ENCODE peak calls at places on chromosome 7, in nine cellular contexts. One of them, this sample, is unnamed. For H3K4me1, the result is how much of the 10 kb centered on the place peaks cover.

GRCh38 chr7:82592416-82592815 is 148.8 kb upstream of the CACNA2D1 start:
- DNase-seq in transverse colon: no peak
- DNase-seq in suprapubic skin: no peak
- DNase-seq in H1: no peak
- DNase-seq in A549: no peak
- DNase-seq in upper lobe of left lung: no peak
- DNase-seq in K562: no peak
- DNase-seq in sigmoid colon: no peak
- DNase-seq in esophagus muscularis mucosa: no peak
- DNase-seq in this sample: no peak

GRCh38 chr7:149868638-149869290 is 5.0 kb upstream of the ATP6V0E2 start:
- DNase-seq in transverse colon: no peak
- DNase-seq in suprapubic skin: no peak
- DNase-seq in H1: no peak
- DNase-seq in A549: no peak
- DNase-seq in upper lobe of left lung: no peak
- DNase-seq in K562: no peak
- DNase-seq in sigmoid colon: no peak
- DNase-seq in esophagus muscularis mucosa: no peak
- DNase-seq in this sample: no peak

GRCh38 chr7:5452470-5452899 is 28.9 kb upstream of the TNRC18 start:
- DNase-seq in transverse colon: no peak
- DNase-seq in suprapubic skin: no peak
- DNase-seq in H1: no peak
- DNase-seq in A549: no peak
- DNase-seq in upper lobe of left lung: peak
- DNase-seq in K562: peak
- DNase-seq in sigmoid colon: no peak
- DNase-seq in esophagus muscularis mucosa: no peak
- DNase-seq in this sample: no peak

GRCh38 chr7:24576171-24577052 is 3.2 kb downstream of the PALS2 start:
- DNase-seq in transverse colon: no peak
- DNase-seq in suprapubic skin: no peak
- DNase-seq in H1: no peak
- DNase-seq in A549: peak
- DNase-seq in upper lobe of left lung: no peak
- DNase-seq in K562: peak
- DNase-seq in sigmoid colon: no peak
- DNase-seq in esophagus muscularis mucosa: no peak
- DNase-seq in this sample: no peak

GRCh38 chr7:99693427-99694200 is 13.8 kb upstream of the CYP3A5 start:
- DNase-seq in transverse colon: peak
- DNase-seq in suprapubic skin: no peak
- DNase-seq in H1: peak
- DNase-seq in A549: peak
- DNase-seq in upper lobe of left lung: peak
- DNase-seq in K562: peak
- DNase-seq in sigmoid colon: no peak
- DNase-seq in esophagus muscularis mucosa: no peak
- DNase-seq in this sample: no peak

GRCh38 chr7:75667938-75668337 is 70.8 kb downstream of the HIP1 start:
- DNase-seq in transverse colon: no peak
- DNase-seq in suprapubic skin: no peak
- DNase-seq in H1: no peak
- DNase-seq in A549: no peak
- DNase-seq in upper lobe of left lung: no peak
- DNase-seq in K562: no peak
- DNase-seq in sigmoid colon: no peak
- DNase-seq in esophagus muscularis mucosa: no peak
- DNase-seq in this sample: no peak

GRCh38 chr7:64747802-64748201 is 46.4 kb upstream of the ZNF138 start:
- DNase-seq in transverse colon: no peak
- DNase-seq in suprapubic skin: no peak
- DNase-seq in H1: no peak
- DNase-seq in A549: no peak
- DNase-seq in upper lobe of left lung: no peak
- DNase-seq in K562: no peak
- DNase-seq in sigmoid colon: no peak
- DNase-seq in esophagus muscularis mucosa: no peak
- DNase-seq in this sample: no peak

GRCh38 chr7:84022686-84023308 is 171.8 kb downstream of the SEMA3A start:
- DNase-seq in transverse colon: peak
- DNase-seq in suprapubic skin: no peak
- DNase-seq in H1: no peak
- DNase-seq in A549: peak
- DNase-seq in upper lobe of left lung: no peak
- DNase-seq in K562: no peak
- DNase-seq in sigmoid colon: no peak
- DNase-seq in esophagus muscularis mucosa: no peak
- DNase-seq in this sample: no peak

GRCh38 chr7:107938448-107939250 is 47.7 kb downstream of the DLD start:
- DNase-seq in transverse colon: no peak
- DNase-seq in suprapubic skin: no peak
- DNase-seq in H1: no peak
- DNase-seq in A549: no peak
- DNase-seq in upper lobe of left lung: no peak
- DNase-seq in K562: no peak
- DNase-seq in sigmoid colon: peak
- DNase-seq in esophagus muscularis mucosa: no peak
- DNase-seq in this sample: peak

GRCh38 chr7:114949227-114949626 is 27.3 kb downstream of the MDFIC start:
- DNase-seq in transverse colon: no peak
- DNase-seq in suprapubic skin: no peak
- DNase-seq in H1: no peak
- DNase-seq in A549: no peak
- DNase-seq in upper lobe of left lung: no peak
- DNase-seq in K562: no peak
- DNase-seq in sigmoid colon: no peak
- DNase-seq in esophagus muscularis mucosa: no peak
- DNase-seq in this sample: no peak

GRCh38 chr7:114957434-114957833 is 35.5 kb downstream of the MDFIC start:
- DNase-seq in transverse colon: no peak
- DNase-seq in suprapubic skin: no peak
- DNase-seq in H1: no peak
- DNase-seq in A549: no peak
- DNase-seq in upper lobe of left lung: no peak
- DNase-seq in K562: no peak
- DNase-seq in sigmoid colon: no peak
- DNase-seq in esophagus muscularis mucosa: no peak
- DNase-seq in this sample: no peak

GRCh38 chr7:114953724-114954123 is 31.8 kb downstream of the MDFIC start:
- DNase-seq in transverse colon: no peak
- DNase-seq in suprapubic skin: no peak
- DNase-seq in H1: no peak
- DNase-seq in A549: no peak
- DNase-seq in upper lobe of left lung: no peak
- DNase-seq in K562: no peak
- DNase-seq in sigmoid colon: no peak
- DNase-seq in esophagus muscularis mucosa: no peak
- DNase-seq in this sample: no peak

GRCh38 chr7:114956702-114957101 is 34.8 kb downstream of the MDFIC start:
- DNase-seq in transverse colon: no peak
- DNase-seq in suprapubic skin: no peak
- DNase-seq in H1: no peak
- DNase-seq in A549: no peak
- DNase-seq in upper lobe of left lung: no peak
- DNase-seq in K562: no peak
- DNase-seq in sigmoid colon: no peak
- DNase-seq in esophagus muscularis mucosa: no peak
- DNase-seq in this sample: no peak

GRCh38 chr7:114952296-114952695 is 30.4 kb downstream of the MDFIC start:
- DNase-seq in transverse colon: no peak
- DNase-seq in suprapubic skin: no peak
- DNase-seq in H1: no peak
- DNase-seq in A549: no peak
- DNase-seq in upper lobe of left lung: no peak
- DNase-seq in K562: no peak
- DNase-seq in sigmoid colon: no peak
- DNase-seq in esophagus muscularis mucosa: no peak
- DNase-seq in this sample: no peak
- H3K4me1 ChIP-seq in transverse colon: under half
- H3K4me1 ChIP-seq in suprapubic skin: under half
- H3K4me1 ChIP-seq in H1: under half
- H3K4me1 ChIP-seq in A549: under half
- H3K4me1 ChIP-seq in upper lobe of left lung: under half
- H3K4me1 ChIP-seq in K562: under half
- H3K4me1 ChIP-seq in sigmoid colon: under half
- H3K4me1 ChIP-seq in esophagus muscularis mucosa: under half
- H3K4me1 ChIP-seq in this sample: under half

DNA sequence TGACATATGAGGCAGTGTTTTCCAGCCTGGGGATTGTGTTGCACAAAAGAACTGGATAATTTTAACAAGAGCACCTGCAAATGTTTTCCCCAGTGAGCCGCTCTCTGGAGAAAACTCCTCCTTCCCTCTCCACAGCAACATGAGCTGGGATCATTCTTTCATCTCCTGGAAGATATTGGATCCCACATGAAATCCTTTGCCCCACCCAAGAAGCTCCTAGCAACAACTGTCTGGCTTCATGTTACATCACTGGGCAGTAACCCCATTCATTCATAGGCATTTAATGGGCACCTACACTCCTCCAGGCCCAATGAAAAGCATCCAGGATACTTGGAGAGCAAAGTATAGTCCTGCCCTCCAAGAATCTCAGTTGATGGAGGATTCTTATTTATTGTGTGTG is 27.2 kb downstream of the LSM5 start:
- DNase-seq in transverse colon: no peak
- DNase-seq in suprapubic skin: no peak
- DNase-seq in H1: peak
- DNase-seq in A549: no peak
- DNase-seq in upper lobe of left lung: no peak
- DNase-seq in K562: no peak
- DNase-seq in sigmoid colon: no peak
- DNase-seq in esophagus muscularis mucosa: peak
- DNase-seq in this sample: no peak
- TF ChIP-seq EP300 in transverse colon: no peak
- TF ChIP-seq EP300 in suprapubic skin: no peak
- TF ChIP-seq EP300 in H1: no peak
- TF ChIP-seq EP300 in A549: no peak
- TF ChIP-seq EP300 in upper lobe of left lung: no peak
- TF ChIP-seq EP300 in K562: no peak
- TF ChIP-seq EP300 in sigmoid colon: no peak
- TF ChIP-seq EP300 in esophagus muscularis mucosa: no peak
- TF ChIP-seq EP300 in this sample: no peak

GRCh38 chr7:105001652-105002184 is 12.3 kb upstream of the KMT2E start:
- DNase-seq in transverse colon: no peak
- DNase-seq in suprapubic skin: no peak
- DNase-seq in H1: no peak
- DNase-seq in A549: no peak
- DNase-seq in upper lobe of left lung: no peak
- DNase-seq in K562: no peak
- DNase-seq in sigmoid colon: no peak
- DNase-seq in esophagus muscularis mucosa: no peak
- DNase-seq in this sample: no peak

GRCh38 chr7:105000927-105001336 is 13.1 kb upstream of the KMT2E start:
- DNase-seq in transverse colon: no peak
- DNase-seq in suprapubic skin: no peak
- DNase-seq in H1: no peak
- DNase-seq in A549: no peak
- DNase-seq in upper lobe of left lung: no peak
- DNase-seq in K562: no peak
- DNase-seq in sigmoid colon: no peak
- DNase-seq in esophagus muscularis mucosa: no peak
- DNase-seq in this sample: no peak

GRCh38 chr7:105006367-105007139 is 7.5 kb upstream of the KMT2E start:
- DNase-seq in transverse colon: peak
- DNase-seq in suprapubic skin: no peak
- DNase-seq in H1: no peak
- DNase-seq in A549: no peak
- DNase-seq in upper lobe of left lung: no peak
- DNase-seq in K562: peak
- DNase-seq in sigmoid colon: no peak
- DNase-seq in esophagus muscularis mucosa: no peak
- DNase-seq in this sample: no peak

GRCh38 chr7:105003275-105003674 is 10.7 kb upstream of the KMT2E start:
- DNase-seq in transverse colon: peak
- DNase-seq in suprapubic skin: no peak
- DNase-seq in H1: no peak
- DNase-seq in A549: peak
- DNase-seq in upper lobe of left lung: peak
- DNase-seq in K562: no peak
- DNase-seq in sigmoid colon: peak
- DNase-seq in esophagus muscularis mucosa: no peak
- DNase-seq in this sample: no peak

DNA sequence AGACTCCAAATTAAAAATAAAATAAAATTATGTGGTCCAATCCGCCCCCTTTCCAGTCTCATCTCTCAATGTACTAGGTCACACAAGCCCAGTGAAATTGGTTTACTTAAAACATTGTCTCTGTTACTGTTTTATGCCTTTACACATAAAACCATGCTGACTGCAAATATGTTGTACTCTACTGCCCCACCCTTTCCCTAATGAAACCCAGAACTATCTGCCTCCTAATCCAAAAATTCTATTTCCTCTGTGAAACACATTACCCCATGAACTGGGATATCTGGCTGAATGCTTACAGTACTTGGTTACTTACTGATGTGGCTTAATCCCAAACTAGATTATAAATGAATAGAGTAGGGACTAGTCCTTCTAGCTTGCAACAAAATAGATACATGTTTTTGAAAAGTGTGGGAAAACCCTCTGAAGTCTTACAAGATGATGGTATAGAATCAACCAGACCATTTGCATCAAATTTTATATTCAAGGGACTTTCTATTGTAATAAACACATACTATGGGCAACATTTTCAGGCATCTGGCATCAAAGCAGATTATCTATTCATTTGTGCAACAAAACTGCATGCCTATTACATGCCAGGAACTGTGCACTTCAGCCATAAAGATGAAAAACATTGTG is 10.0 kb upstream of the KMT2E start:
- DNase-seq in transverse colon: no peak
- DNase-seq in suprapubic skin: no peak
- DNase-seq in H1: no peak
- DNase-seq in A549: no peak
- DNase-seq in upper lobe of left lung: no peak
- DNase-seq in K562: no peak
- DNase-seq in sigmoid colon: no peak
- DNase-seq in esophagus muscularis mucosa: no peak
- DNase-seq in this sample: no peak
- H3K4me1 ChIP-seq in transverse colon: half or more
- H3K4me1 ChIP-seq in suprapubic skin: half or more
- H3K4me1 ChIP-seq in H1: under half
- H3K4me1 ChIP-seq in A549: half or more
- H3K4me1 ChIP-seq in upper lobe of left lung: half or more
- H3K4me1 ChIP-seq in K562: under half
- H3K4me1 ChIP-seq in sigmoid colon: half or more
- H3K4me1 ChIP-seq in esophagus muscularis mucosa: under half
- H3K4me1 ChIP-seq in this sample: under half

DNA sequence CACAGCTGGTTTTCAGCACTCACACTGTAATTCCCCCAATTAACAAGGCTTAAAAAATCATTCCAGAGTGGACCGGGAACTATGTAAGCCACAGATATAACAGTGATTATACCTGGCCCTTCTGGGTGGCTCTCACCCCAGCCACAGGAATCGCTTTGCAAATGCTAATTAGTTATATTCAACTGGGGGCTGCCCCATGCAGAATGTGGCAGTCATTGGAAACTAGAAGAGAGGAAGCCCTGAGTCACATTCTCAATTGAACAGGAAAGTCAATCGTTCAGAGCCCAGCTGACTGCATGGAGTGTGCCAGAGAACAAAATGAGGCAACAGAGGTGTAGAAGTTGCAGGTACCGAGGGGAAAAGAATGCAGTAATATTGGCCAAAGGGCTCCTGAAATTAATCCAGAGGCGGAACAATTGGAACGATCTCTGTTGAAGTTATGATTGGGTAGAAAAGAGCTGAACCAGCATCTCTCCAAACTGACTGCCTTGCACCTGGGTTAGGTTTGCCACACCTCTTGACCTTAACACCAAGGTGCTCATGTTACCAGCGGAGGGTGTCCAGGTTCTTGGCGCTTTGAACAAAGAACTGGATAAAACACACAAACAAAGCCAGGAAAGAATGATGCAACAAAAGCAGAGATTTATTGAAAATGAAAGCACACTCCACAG is 909.7 kb upstream of the AUTS2 start:
- DNase-seq in transverse colon: no peak
- DNase-seq in suprapubic skin: no peak
- DNase-seq in H1: no peak
- DNase-seq in A549: no peak
- DNase-seq in upper lobe of left lung: no peak
- DNase-seq in K562: no peak
- DNase-seq in sigmoid colon: no peak
- DNase-seq in esophagus muscularis mucosa: no peak
- DNase-seq in this sample: no peak
- TF ChIP-seq EP300 in transverse colon: no peak
- TF ChIP-seq EP300 in suprapubic skin: no peak
- TF ChIP-seq EP300 in H1: no peak
- TF ChIP-seq EP300 in A549: no peak
- TF ChIP-seq EP300 in upper lobe of left lung: no peak
- TF ChIP-seq EP300 in K562: no peak
- TF ChIP-seq EP300 in sigmoid colon: no peak
- TF ChIP-seq EP300 in esophagus muscularis mucosa: no peak
- TF ChIP-seq EP300 in this sample: no peak

This sample was measured in ovary.